ENCODE peak calls at places on chromosomes 2 and 18, in seven cellular contexts. I is Calu3; T is stimulated activated CD4-positive, alpha-beta T cell treated with anti-CD3 and anti-CD28 coated beads, Interleukin-12 subunit alpha, Interleukin-12 subunit beta, amount 100 ng/mL, for 24 hours; A is NCI-H2171; D is NCI-H1092 treated with DMSO at 0.1 percent for 48 hours; O is trophoblast cell; Q is neural crest cell. J is an unnamed sample.

GRCh38 chr2:26574066-26574899 is 66.9 kb downstream of the CIB4 start:
- DNase-seq in D (no peak), O (no peak), A (no peak), I (no peak), Q (no peak), T (no peak), J (no peak)

GRCh38 chr2:74267068-74267467 is 68.7 kb downstream of the MTHFD2 start:
- DNase-seq in D (no peak), T (peak), A (no peak), Q (no peak), I (peak), O (no peak), J (peak)

GRCh38 chr18:78975699-78976098 is 3.9 kb upstream of the SALL3 start:
- DNase-seq in D (no peak), I (no peak), Q (no peak), T (no peak), A (no peak), O (no peak), J (no peak)

GRCh38 chr2:229922449-229923386 is at the start of gene FBXO36:
- DNase-seq in T (peak), I (peak), O (peak), A (peak), Q (peak), D (peak), J (peak)

GRCh38 chr2:101699191-101699938 is 1.9 kb downstream of the MAP4K4 start:
- DNase-seq in I (no peak), O (no peak), A (no peak), T (no peak), Q (no peak), D (no peak), J (no peak)

GRCh38 chr2:42722328-42723190 is 41.4 kb downstream of the OXER1 start:
- DNase-seq in A (peak), T (peak), D (no peak), O (peak), I (no peak), Q (no peak), J (peak)

GRCh38 chr2:71423817-71424420 is 29.4 kb upstream of the DYSF start:
- DNase-seq in I (no peak), T (no peak), Q (no peak), O (no peak), A (no peak), D (no peak), J (no peak)

GRCh38 chr2:150147889-150148683 is 339.4 kb downstream of the RND3 start:
- DNase-seq in O (no peak), A (no peak), D (no peak), Q (no peak), I (no peak), T (no peak), J (no peak)

GRCh38 chr2:67446504-67446911 is 49.4 kb downstream of the ETAA1 start:
- DNase-seq in A (peak), I (no peak), Q (no peak), O (no peak), D (peak), T (no peak), J (no peak)

GRCh38 chr2:189328451-189329249 is 112.6 kb upstream of the WDR75 start:
- DNase-seq in I (no peak), D (no peak), Q (no peak), O (no peak), A (no peak), T (no peak), J (no peak)

GRCh38 chr2:159753797-159754196 is 41.5 kb downstream of the MARCHF7 start:
- DNase-seq in A (no peak), D (no peak), O (no peak), T (no peak), I (no peak), Q (no peak), J (no peak)

GRCh38 chr18:36662000-36662399 is 166.8 kb downstream of the TPGS2 start:
- DNase-seq in A (no peak), T (no peak), I (peak), D (no peak), O (peak), Q (no peak), J (no peak)

GRCh38 chr2:10659898-10660568 is 29.7 kb downstream of the NOL10 start:
- DNase-seq in T (peak), O (peak), I (peak), Q (peak), D (no peak), A (no peak), J (peak)

GRCh38 chr2:196372276-196372809 is 201.0 kb upstream of the STK17B start:
- DNase-seq in I (no peak), A (no peak), D (no peak), Q (no peak), T (no peak), O (no peak), J (no peak)

GRCh38 chr18:58215005-58215404 is 171.0 kb downstream of the NEDD4L start:
- DNase-seq in Q (no peak), O (no peak), I (no peak), D (no peak), T (no peak), A (no peak), J (peak)

GRCh38 chr2:67760995-67761394 is 301.8 kb downstream of the C1D start:
- DNase-seq in O (no peak), I (no peak), D (no peak), A (no peak), Q (no peak), T (no peak), J (no peak)

GRCh38 chr18:55286257-55286825 is 301.7 kb downstream of the TCF4 start:
- DNase-seq in D (no peak), I (no peak), O (no peak), Q (no peak), A (no peak), T (no peak), J (no peak)

GRCh38 chr18:79510731-79511141 is 115.0 kb downstream of the NFATC1 start:
- DNase-seq in D (no peak), I (no peak), Q (no peak), A (no peak), T (no peak), O (no peak), J (no peak)

GRCh38 chr2:68253211-68254068 is 1.1 kb upstream of the PPP3R1 start:
- DNase-seq in T (no peak), D (peak), I (peak), Q (no peak), A (no peak), O (no peak), J (peak)

GRCh38 chr2:99572380-99572779 is 82.6 kb upstream of the REV1 start:
- DNase-seq in O (no peak), I (no peak), A (peak), T (no peak), D (peak), Q (no peak), J (no peak)

GRCh38 chr2:235935071-235935470 is 233.1 kb downstream of the GBX2 start:
- DNase-seq in I (no peak), O (no peak), A (no peak), D (no peak), T (no peak), Q (no peak), J (no peak)

GRCh38 chr2:191345788-191346187 is 100.6 kb downstream of the MYO1B start:
- DNase-seq in I (no peak), O (no peak), Q (no peak), D (no peak), T (no peak), A (no peak), J (no peak)

GRCh38 chr2:85666435-85666924 is 1.5 kb downstream of the SFTPB start:
- DNase-seq in A (no peak), T (no peak), Q (no peak), O (no peak), D (no peak), I (no peak), J (no peak)

GRCh38 chr2:73987948-73988700 is 3.4 kb downstream of the TET3 start:
- DNase-seq in Q (no peak), I (no peak), O (no peak), T (no peak), A (no peak), D (no peak), J (no peak)

GRCh38 chr2:192783643-192784042 is 588.9 kb upstream of the TMEFF2 start:
- DNase-seq in O (no peak), Q (no peak), A (no peak), T (no peak), D (no peak), I (no peak), J (no peak)

GRCh38 chr18:72409923-72410322 is 134.2 kb downstream of the CBLN2 start:
- DNase-seq in I (no peak), A (no peak), T (no peak), D (no peak), Q (no peak), O (no peak), J (no peak)

GRCh38 chr2:45860136-45861106 is 208.9 kb downstream of the PRKCE start:
- DNase-seq in D (no peak), A (no peak), T (peak), Q (peak), I (no peak), O (no peak), J (peak)

J was measured in colonic mucosa.